ENCODE peak calls at places on chromosomes 16 and 17, in five cellular contexts. P is nephron progenitor cell, G is occipital lobe, N is B cell, F is H7. R is an unnamed sample.
A peak's percentile ranks its signal among the peaks of the same experiment; 100 is the strongest.

GRCh38 chr17:31686495-31686894 is 172.5 kb downstream of the COPRS start:
- DNase-seq in P (no peak), G (no peak), N (no peak), F (no peak), R (no peak)

GRCh38 chr17:40548982-40549680 is 16.1 kb downstream of the CCR7 start:
- DNase-seq in P (no peak), G (no peak), N (peak; percentile 19), F (no peak), R (no peak)

GRCh38 chr16:28572659-28573510 is 19.2 kb downstream of the SGF29 start:
- DNase-seq in P (peak; percentile 54), G (peak; percentile 43), N (no peak), F (peak; percentile 67), R (no peak)

GRCh38 chr16:82609140-82609539 is 17.6 kb upstream of the CDH13 start:
- DNase-seq in P (no peak), G (no peak), N (no peak), F (no peak), R (no peak)

GRCh38 chr16:81657731-81658130 is 121.4 kb upstream of the PLCG2 start:
- DNase-seq in P (no peak), G (peak; percentile 53), N (no peak), F (no peak), R (no peak)

GRCh38 chr17:77829871-77830799 is 128.4 kb upstream of the TNRC6C start:
- DNase-seq in P (no peak), G (peak; percentile 64), N (no peak), F (peak; percentile 60), R (no peak)

GRCh38 chr17:80696456-80696855 is 151.8 kb downstream of the RPTOR start:
- DNase-seq in P (no peak), G (no peak), N (no peak), F (no peak), R (no peak)

GRCh38 chr17:44921122-44921882 is 6.0 kb upstream of the GFAP start:
- DNase-seq in P (peak; percentile 55), G (no peak), N (no peak), F (peak; percentile 88), R (no peak)

GRCh38 chr17:79075433-79075805 is 795 bp downstream of the ENGASE start:
- DNase-seq in P (no peak), G (no peak), N (peak; percentile 44), F (no peak), R (no peak)

R was measured in OCI-LY7.